ENCODE peak calls at places on chromosomes 1 and 21, in nine cellular contexts. Y is SK-N-SH; C is K562; Q is sigmoid colon; P is CD8-positive, alpha-beta T cell; L is heart right ventricle; F is IMR-90; Z is RWPE1; K is hepatocyte. U is an unnamed sample.

GRCh38 chr21:45412909-45413581 is 8.1 kb downstream of the COL18A1 start:
- DNase-seq in Y (no peak), C (no peak), Q (peak), P (no peak), L (no peak), F (no peak), Z (no peak), K (no peak), U (no peak)

GRCh38 chr1:243609698-243610097 is 240.3 kb downstream of the AKT3 start:
- DNase-seq in Y (no peak), C (no peak), Q (no peak), P (no peak), L (no peak), F (no peak), Z (no peak), K (no peak), U (no peak)

GRCh38 chr1:20787775-20788488 is 825 bp upstream of the HP1BP3 start:
- DNase-seq in Y (peak), C (peak), Q (no peak), P (no peak), L (no peak), F (peak), Z (peak), K (peak), U (peak)

GRCh38 chr1:208086116-208086515 is 158.1 kb downstream of the PLXNA2 start:
- DNase-seq in Y (no peak), C (no peak), Q (no peak), P (no peak), L (no peak), F (peak), Z (peak), K (no peak), U (no peak)

GRCh38 chr1:201364808-201365105 is 12.7 kb downstream of the TNNT2 start:
- DNase-seq in Y (no peak), C (no peak), Q (no peak), P (no peak), L (no peak), F (no peak), Z (no peak), K (no peak), U (no peak)

GRCh38 chr1:223832637-223832943 is 13.2 kb downstream of the TP53BP2 start:
- DNase-seq in Y (no peak), C (no peak), Q (no peak), P (no peak), L (no peak), F (no peak), Z (no peak), K (no peak), U (no peak)

GRCh38 chr1:99503276-99503747 is 142.6 kb upstream of the PALMD start:
- DNase-seq in Y (no peak), C (peak), Q (no peak), P (no peak), L (no peak), F (peak), Z (no peak), K (peak), U (no peak)

GRCh38 chr1:42953182-42954180 is 5.2 kb downstream of the SLC2A1 start:
- DNase-seq in Y (peak), C (no peak), Q (no peak), P (no peak), L (no peak), F (no peak), Z (no peak), K (no peak), U (no peak)

GRCh38 chr1:116855220-116855619 is 54.5 kb upstream of the PTGFRN start:
- DNase-seq in Y (peak), C (no peak), Q (peak), P (no peak), L (peak), F (no peak), Z (no peak), K (peak), U (no peak)

GRCh38 chr1:234737915-234738314 is 127.9 kb upstream of the IRF2BP2 start:
- DNase-seq in Y (peak), C (no peak), Q (no peak), P (no peak), L (no peak), F (no peak), Z (no peak), K (no peak), U (no peak)

GRCh38 chr1:216902669-216903388 is 179.6 kb upstream of the ESRRG start:
- DNase-seq in Y (no peak), C (no peak), Q (no peak), P (no peak), L (no peak), F (peak), Z (peak), K (no peak), U (peak)
- H3K27ac ChIP-seq in Y (no peak), C (no peak), Q (no peak), P (no peak), L (no peak), F (no peak), Z (peak), K (peak), U (peak)

DNA sequence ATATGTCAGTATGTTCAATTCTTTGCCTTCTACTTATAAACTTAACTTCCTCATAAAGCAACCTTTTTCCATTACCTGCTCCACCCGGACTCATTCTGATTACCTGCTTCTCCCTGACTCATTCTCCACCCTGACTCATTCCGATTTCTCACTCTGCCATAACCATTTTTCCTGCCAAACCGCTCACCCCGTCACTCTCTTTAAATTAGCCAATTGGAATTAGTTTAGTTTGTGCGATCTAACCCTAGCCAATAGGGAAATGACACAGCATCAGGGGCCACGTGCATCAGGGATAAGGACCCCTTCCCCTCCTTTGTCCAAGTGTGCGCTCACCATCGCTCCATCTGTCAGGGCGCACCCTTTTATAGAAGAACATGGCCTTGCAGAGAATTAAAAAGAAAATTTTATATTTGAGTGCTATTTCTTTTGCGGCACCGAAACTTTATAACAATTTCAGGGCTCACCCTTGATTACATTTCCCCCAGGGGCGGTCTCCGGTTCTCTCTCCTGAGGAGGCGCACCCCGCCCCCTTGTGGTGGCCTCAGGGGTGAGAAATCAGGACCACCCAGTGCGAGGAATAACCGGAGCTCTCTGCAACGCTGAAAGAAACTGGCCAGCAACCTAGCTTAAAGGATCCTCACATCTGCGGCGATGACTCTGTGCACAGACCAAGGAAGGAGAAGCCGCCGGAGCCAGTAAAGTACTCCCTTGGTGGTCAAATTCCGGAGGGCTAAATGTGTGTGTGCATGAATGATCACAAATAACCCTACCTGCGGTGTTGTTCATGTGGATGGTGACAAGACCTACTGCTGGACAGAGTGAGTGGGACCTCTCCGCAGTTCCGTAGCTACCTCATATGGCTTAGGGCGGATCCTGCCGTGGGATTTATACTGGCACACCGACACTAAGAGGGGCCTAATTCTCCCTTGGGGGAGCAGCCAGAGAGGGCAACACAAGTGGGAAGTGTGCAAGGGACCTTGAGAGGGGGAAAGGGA is 30.3 kb upstream of the CBR3 start:
- DNase-seq in Y (peak), C (peak), Q (no peak), P (peak), L (peak), F (peak), Z (no peak), K (peak), U (peak)
- TF ChIP-seq CTCF in Y (peak), C (peak), Q (peak), P (peak), L (peak), F (peak), Z (no peak), K (peak), U (peak)

GRCh38 chr1:17562375-17562774 is 22.9 kb downstream of the ARHGEF10L start:
- DNase-seq in Y (no peak), C (no peak), Q (no peak), P (no peak), L (no peak), F (no peak), Z (no peak), K (no peak), U (no peak)
- H3K27ac ChIP-seq in Y (no peak), C (no peak), Q (peak), P (no peak), L (peak), F (no peak), Z (no peak), K (no peak), U (peak)

GRCh38 chr1:81781749-81782148 is 19.0 kb upstream of the ADGRL2 start:
- DNase-seq in Y (no peak), C (no peak), Q (no peak), P (no peak), L (no peak), F (no peak), Z (no peak), K (no peak), U (no peak)
- TF ChIP-seq CTCF in Y (no peak), C (no peak), Q (no peak), P (no peak), L (no peak), F (no peak), Z (no peak), K (no peak), U (no peak)

GRCh38 chr1:156592910-156593732 is 1.5 kb downstream of the NAXE start:
- DNase-seq in Y (no peak), C (no peak), Q (no peak), P (no peak), L (no peak), F (no peak), Z (no peak), K (no peak), U (no peak)
- H3K27ac ChIP-seq in Y (peak), C (no peak), Q (peak), P (no peak), L (no peak), F (no peak), Z (peak), K (no peak), U (no peak)

GRCh38 chr1:8864713-8865397 is 13.6 kb downstream of the ENO1 start:
- DNase-seq in Y (no peak), C (no peak), Q (no peak), P (no peak), L (no peak), F (no peak), Z (no peak), K (no peak), U (no peak)

GRCh38 chr1:8860738-8861516 is 17.6 kb downstream of the ENO1 start:
- DNase-seq in Y (no peak), C (no peak), Q (no peak), P (no peak), L (no peak), F (no peak), Z (no peak), K (no peak), U (no peak)

GRCh38 chr1:8863138-8863537 is 15.3 kb downstream of the ENO1 start:
- DNase-seq in Y (no peak), C (no peak), Q (no peak), P (no peak), L (no peak), F (no peak), Z (no peak), K (no peak), U (no peak)

GRCh38 chr1:8863712-8864324 is 14.7 kb downstream of the ENO1 start:
- DNase-seq in Y (no peak), C (no peak), Q (no peak), P (no peak), L (no peak), F (no peak), Z (no peak), K (no peak), U (no peak)

DNA sequence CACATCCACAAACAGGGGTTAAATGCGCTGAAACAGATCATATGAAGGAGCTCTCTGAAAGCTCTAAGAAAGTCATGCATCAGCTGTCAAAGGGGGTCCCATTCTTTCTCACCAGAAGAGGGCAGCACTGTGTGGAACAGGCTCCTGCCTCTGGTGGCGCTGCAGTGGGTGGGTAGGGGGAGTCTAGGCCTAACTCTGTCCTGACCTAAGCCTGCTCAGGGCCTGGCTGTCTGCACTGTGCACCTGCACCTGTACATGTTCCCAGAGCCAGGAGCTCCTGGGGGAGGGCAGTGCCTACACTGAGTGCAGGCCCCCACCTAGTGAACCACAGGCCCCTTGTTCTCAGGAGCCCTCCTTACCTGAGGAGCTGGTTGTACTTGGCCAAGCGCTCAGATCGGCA is 16.0 kb downstream of the ENO1 start:
- DNase-seq in Y (peak), C (peak), Q (no peak), P (peak), L (no peak), F (no peak), Z (no peak), K (no peak), U (peak)
- TF ChIP-seq CTCF in Y (peak), C (peak), Q (no peak), P (peak), L (peak), F (peak), Z (peak), K (peak), U (peak)

GRCh38 chr1:240599299-240599698 is 12.7 kb downstream of the GREM2 start:
- DNase-seq in Y (no peak), C (no peak), Q (no peak), P (no peak), L (no peak), F (no peak), Z (no peak), K (no peak), U (no peak)

GRCh38 chr1:240598602-240599001 is 13.4 kb downstream of the GREM2 start:
- DNase-seq in Y (no peak), C (no peak), Q (no peak), P (no peak), L (no peak), F (no peak), Z (no peak), K (no peak), U (no peak)

GRCh38 chr1:240595476-240595875 is 16.5 kb downstream of the GREM2 start:
- DNase-seq in Y (no peak), C (no peak), Q (no peak), P (no peak), L (no peak), F (no peak), Z (no peak), K (no peak), U (no peak)

GRCh38 chr1:240598201-240598600 is 13.8 kb downstream of the GREM2 start:
- DNase-seq in Y (no peak), C (no peak), Q (no peak), P (no peak), L (no peak), F (no peak), Z (no peak), K (no peak), U (no peak)

DNA sequence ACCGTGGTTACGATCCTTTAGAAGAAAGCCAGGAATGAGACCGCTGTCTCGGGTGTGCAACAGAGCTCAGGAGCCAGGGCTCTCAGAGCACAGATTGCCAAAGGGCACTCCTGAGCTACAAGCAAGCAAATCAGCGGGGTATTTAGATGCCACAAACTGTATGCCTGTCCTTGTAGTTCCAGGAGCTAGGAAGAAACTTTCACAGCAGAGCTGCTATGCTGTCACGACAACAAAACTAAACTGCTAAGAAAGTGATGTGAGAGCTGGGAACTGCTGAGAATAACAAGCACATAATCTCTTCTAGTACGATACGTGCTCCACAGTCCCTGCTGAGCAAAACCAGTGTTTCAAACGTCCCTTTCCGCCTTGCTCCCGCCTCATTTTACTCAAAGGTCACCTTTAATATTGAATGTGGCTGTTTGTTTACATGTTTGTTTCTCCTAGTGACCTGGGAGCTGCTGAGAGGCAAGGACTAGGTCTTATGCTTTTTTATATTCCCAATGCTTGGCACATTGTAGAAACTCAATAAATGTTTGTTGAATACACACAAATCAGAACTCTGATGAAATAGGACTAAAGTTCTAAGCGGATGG is 14.7 kb downstream of the GREM2 start:
- DNase-seq in Y (no peak), C (no peak), Q (no peak), P (no peak), L (no peak), F (no peak), Z (no peak), K (peak), U (no peak)
- H3K27ac ChIP-seq in Y (no peak), C (no peak), Q (peak), P (no peak), L (no peak), F (no peak), Z (no peak), K (peak), U (no peak)